ENCODE peak calls at places on chromosomes 5 and 9, in eight cellular contexts. H is fibroblast of lung, W is A673, A is mammary epithelial cell, M is MM.1S, X is neural progenitor cell, P is HCT116, R is hepatocyte. B is an unnamed sample.

GRCh38 chr5:172494630-172495505 is 40.5 kb upstream of the SH3PXD2B start:
- DNase-seq in W (no peak), X (no peak), A (no peak), P (no peak), M (no peak), R (no peak), H (no peak), B (no peak)

GRCh38 chr9:33232866-33233265 is 7.1 kb upstream of the SPINK4 start:
- DNase-seq in P (no peak), M (peak), W (no peak), R (no peak), A (peak), X (no peak), H (peak), B (no peak)

GRCh38 chr5:445591-445990 is 2.6 kb downstream of the EXOC3 start:
- DNase-seq in M (no peak), X (no peak), A (no peak), P (no peak), R (no peak), H (no peak), W (no peak), B (no peak)

GRCh38 chr9:113511856-113512761 is 48.6 kb downstream of the RGS3 start:
- DNase-seq in W (no peak), P (no peak), M (no peak), A (peak), X (peak), R (no peak), H (peak), B (peak)

GRCh38 chr9:132744881-132745761 is 74.9 kb downstream of the GTF3C4 start:
- DNase-seq in H (no peak), X (peak), R (peak), M (no peak), A (no peak), P (no peak), W (peak), B (peak)

GRCh38 chr9:117156771-117157535 is 257.9 kb downstream of the ASTN2 start:
- DNase-seq in A (no peak), H (no peak), M (no peak), X (no peak), W (no peak), P (no peak), R (no peak), B (no peak)

GRCh38 chr9:87675906-87676515 is 49.9 kb upstream of the CTSL start:
- DNase-seq in P (no peak), M (no peak), A (no peak), R (peak), X (no peak), H (no peak), W (no peak), B (no peak)

GRCh38 chr5:10303699-10304170 is 4.0 kb downstream of the CMBL start:
- DNase-seq in H (no peak), P (no peak), R (no peak), X (no peak), A (no peak), W (no peak), M (no peak), B (no peak)

GRCh38 chr5:170427672-170428236 is 38.6 kb upstream of the KCNMB1 start:
- DNase-seq in A (no peak), H (peak), M (no peak), X (no peak), P (no peak), R (peak), W (peak), B (no peak)

GRCh38 chr9:34145165-34145564 is 18.7 kb upstream of the DCAF12 start:
- DNase-seq in P (no peak), X (no peak), W (no peak), M (no peak), H (no peak), R (no peak), A (no peak), B (peak)

GRCh38 chr9:121824651-121825480 is 173.4 kb downstream of the DAB2IP start:
- DNase-seq in X (no peak), A (no peak), H (no peak), M (no peak), R (no peak), W (no peak), P (no peak), B (peak)

GRCh38 chr5:145531038-145531734 is 304.0 kb downstream of the PRELID2 start:
- DNase-seq in W (no peak), M (no peak), X (no peak), R (peak), H (peak), P (peak), A (peak), B (peak)

GRCh38 chr9:251398-251797 is 36.7 kb downstream of the DOCK8 start:
- DNase-seq in P (no peak), M (no peak), R (no peak), W (no peak), A (no peak), X (no peak), H (no peak), B (no peak)

GRCh38 chr9:98303556-98304125 is 48.2 kb upstream of the TBC1D2 start:
- DNase-seq in W (no peak), P (no peak), A (no peak), M (no peak), X (no peak), H (no peak), R (no peak), B (no peak)

GRCh38 chr9:134163374-134164196 is 779 bp downstream of the RNU6ATAC start:
- DNase-seq in X (peak), R (peak), M (peak), P (no peak), W (peak), H (peak), A (peak), B (peak)

GRCh38 chr9:120916573-120916972 is 10.0 kb downstream of the TRAF1 start:
- DNase-seq in H (peak), W (peak), R (peak), A (no peak), P (no peak), M (no peak), X (no peak), B (peak)

GRCh38 chr5:67015577-67016290 is 180.9 kb downstream of the CD180 start:
- DNase-seq in M (no peak), P (no peak), X (no peak), R (peak), H (peak), A (peak), W (no peak), B (no peak)

GRCh38 chr5:87188411-87188810 is 79.3 kb upstream of the RASA1 start:
- DNase-seq in R (no peak), A (no peak), H (no peak), X (no peak), M (no peak), P (no peak), W (no peak), B (no peak)

GRCh38 chr5:102139029-102139428 is 157.1 kb downstream of the SLCO4C1 start:
- DNase-seq in R (no peak), P (no peak), H (no peak), A (no peak), W (no peak), M (no peak), X (no peak), B (no peak)

GRCh38 chr9:83934569-83935275 is 13.5 kb upstream of the KIF27 start:
- DNase-seq in A (peak), W (peak), X (no peak), P (no peak), M (no peak), H (peak), R (no peak), B (peak)

GRCh38 chr9:114387678-114388431 is at the start of gene AKNA:
- DNase-seq in W (peak), H (peak), A (peak), P (no peak), R (peak), M (peak), X (peak), B (peak)

GRCh38 chr5:5145651-5146529 is 5.8 kb downstream of the ADAMTS16 start:
- DNase-seq in X (no peak), P (peak), H (peak), A (no peak), R (no peak), M (no peak), W (no peak), B (peak)

GRCh38 chr5:19608434-19608833 is 379.6 kb downstream of the CDH18 start:
- DNase-seq in P (no peak), R (no peak), W (peak), A (peak), H (peak), X (no peak), M (peak), B (no peak)

GRCh38 chr5:137689306-137689705 is 46.6 kb downstream of the KLHL3 start:
- DNase-seq in M (no peak), X (no peak), H (no peak), R (no peak), W (no peak), P (no peak), A (no peak), B (no peak)

GRCh38 chr5:72238712-72239445 is 81.2 kb downstream of the MRPS27 start:
- DNase-seq in A (no peak), W (no peak), H (no peak), R (no peak), M (no peak), P (no peak), X (peak), B (no peak)

GRCh38 chr5:171825046-171825445 is 39.4 kb downstream of the SMIM23 start:
- DNase-seq in R (no peak), W (no peak), M (no peak), H (no peak), X (no peak), A (peak), P (no peak), B (peak)

GRCh38 chr9:133141833-133142594 is 21.0 kb upstream of the RALGDS start:
- DNase-seq in X (no peak), M (no peak), R (no peak), H (no peak), A (no peak), W (no peak), P (no peak), B (no peak)

GRCh38 chr9:92276223-92277007 is 17.1 kb downstream of the IARS1 start:
- DNase-seq in A (peak), M (no peak), P (no peak), W (no peak), R (no peak), H (no peak), X (no peak), B (no peak)

GRCh38 chr9:114130141-114130540 is 25.2 kb upstream of the COL27A1 start:
- DNase-seq in M (no peak), X (no peak), P (no peak), A (no peak), R (no peak), H (no peak), W (no peak), B (no peak)

GRCh38 chr5:173735171-173735570 is 118.7 kb upstream of the BOD1 start:
- DNase-seq in X (peak), R (no peak), H (no peak), M (no peak), W (no peak), P (no peak), A (no peak), B (no peak)

GRCh38 chr5:73451218-73452130 is 2.9 kb upstream of the FOXD1 start:
- DNase-seq in M (peak), W (peak), P (no peak), X (peak), A (no peak), R (peak), H (peak), B (peak)
- TF ChIP-seq EZH2 in M (no peak), W (no peak), P (no peak), X (peak), A (no peak), R (no peak), H (no peak), B (no peak)

DNA sequence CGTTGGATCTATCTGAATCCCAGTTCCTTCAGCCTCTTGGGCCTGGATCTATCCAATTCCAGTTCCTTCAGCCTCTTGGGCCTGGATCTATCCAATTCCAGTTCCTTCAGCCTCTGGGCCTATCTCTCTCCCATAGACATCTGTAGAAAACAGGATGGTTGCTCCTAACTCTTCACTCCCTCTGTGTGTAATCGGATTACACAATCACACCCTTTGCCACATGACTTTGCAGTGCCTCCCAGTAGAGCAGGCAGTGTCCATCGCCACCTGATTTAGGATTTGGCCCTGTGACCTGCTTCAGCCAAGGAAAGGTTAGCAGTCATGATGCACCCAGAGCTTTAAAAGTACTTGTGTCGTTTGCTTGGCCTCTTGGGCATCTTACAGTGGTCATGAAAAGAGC is 56.7 kb downstream of the LHX2 start:
- DNase-seq in M (no peak), A (no peak), X (no peak), P (no peak), H (no peak), R (no peak), W (no peak), B (no peak)
- H3K27ac ChIP-seq in M (no peak), A (no peak), X (no peak), P (no peak), H (no peak), R (no peak), W (no peak), B (no peak)

DNA sequence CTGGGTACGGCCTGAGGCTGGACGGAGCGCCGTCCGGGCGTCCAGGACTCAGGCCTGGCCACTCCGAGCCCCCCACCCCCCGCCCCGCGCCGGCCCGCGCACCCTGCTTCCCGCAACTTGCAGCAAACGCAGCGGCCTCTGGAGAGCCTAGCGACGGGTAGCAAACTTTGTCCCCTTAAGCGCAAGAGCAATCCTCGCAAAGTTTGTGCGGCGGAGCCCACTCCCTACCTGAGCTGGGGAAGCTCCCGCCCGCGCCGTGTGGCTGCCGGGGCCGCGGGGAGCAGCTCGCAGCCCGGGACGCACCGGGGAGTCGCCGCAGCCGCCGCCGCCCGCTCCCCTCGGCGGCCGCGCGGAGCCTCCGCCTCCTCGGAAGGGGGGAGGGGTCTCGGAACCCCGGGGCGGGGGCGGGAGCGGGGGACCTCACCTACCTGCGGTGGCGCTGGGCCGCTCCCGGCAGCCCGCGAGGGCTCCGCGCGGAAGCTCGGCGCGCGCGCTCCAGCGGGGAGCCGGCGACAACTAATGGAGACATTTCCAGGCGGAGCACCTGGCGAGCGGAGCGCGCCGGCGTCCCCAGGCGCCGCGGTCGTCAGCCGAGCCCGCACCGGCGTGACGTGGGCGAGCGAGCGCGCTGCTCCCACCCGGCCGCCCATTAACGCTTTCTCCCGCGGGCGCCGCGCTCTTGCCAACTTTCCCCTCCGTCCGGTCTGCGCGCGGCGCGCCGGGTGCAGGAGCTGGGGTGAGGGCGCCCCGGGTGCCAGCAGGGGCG is 4.1 kb upstream of the IRX4 start:
- DNase-seq in P (no peak), R (no peak), W (no peak), M (no peak), H (no peak), X (peak), A (peak), B (no peak)
- TF ChIP-seq EZH2 in P (no peak), R (no peak), W (peak), M (no peak), H (no peak), X (peak), A (no peak), B (no peak)

GRCh38 chr5:114952876-114953275 is 216.8 kb downstream of the TRIM36 start:
- DNase-seq in X (no peak), R (no peak), M (no peak), H (no peak), P (no peak), W (no peak), A (no peak), B (no peak)
- H3K27ac ChIP-seq in X (no peak), R (no peak), M (no peak), H (no peak), P (no peak), W (no peak), A (no peak), B (no peak)